ENCODE peak calls at places on chromosomes 11 and 22, in nine cellular contexts. R, Y, Q, G, P, O, W, U and T are unnamed samples.

GRCh38 chr11:58061813-58062212 is 31.1 kb downstream of the OR6Q1 start:
- DNase-seq in Y (no peak), R (peak), U (no peak), Q (no peak), O (no peak), W (no peak), P (no peak), G (no peak), T (no peak)

GRCh38 chr22:48836673-48837340 is 990.9 kb downstream of the BRD1 start:
- DNase-seq in W (no peak), O (no peak), G (no peak), P (no peak), R (no peak), Y (no peak), U (no peak), Q (no peak), T (no peak)

GRCh38 chr11:1130276-1131032 is 27.3 kb upstream of the MUC5AC start:
- DNase-seq in Y (no peak), U (no peak), P (no peak), G (no peak), Q (no peak), W (no peak), R (no peak), O (peak), T (no peak)

GRCh38 chr22:42932197-42932519 is 75.1 kb upstream of the ARFGAP3 start:
- DNase-seq in Y (no peak), O (no peak), G (no peak), R (no peak), U (no peak), Q (no peak), W (no peak), P (no peak), T (no peak)

GRCh38 chr11:27367881-27368280 is 4.9 kb upstream of the CCDC34 start:
- DNase-seq in Q (no peak), P (no peak), W (no peak), Y (no peak), U (no peak), G (no peak), R (no peak), O (no peak), T (no peak)

GRCh38 chr11:104837969-104838639 is 60.2 kb downstream of the CASP12 start:
- DNase-seq in U (no peak), W (no peak), P (no peak), G (no peak), O (no peak), Y (no peak), Q (no peak), R (no peak), T (no peak)

GRCh38 chr11:34262601-34263081 is 95.2 kb downstream of the ABTB2 start:
- DNase-seq in U (no peak), R (no peak), P (no peak), Y (no peak), Q (no peak), O (no peak), G (peak), W (no peak), T (no peak)

GRCh38 chr11:112881461-112881860 is 79.8 kb upstream of the NCAM1 start:
- DNase-seq in G (peak), Y (no peak), R (peak), W (no peak), Q (no peak), P (peak), O (peak), U (peak), T (no peak)

GRCh38 chr11:119316729-119317591 is at the start of gene MCAM:
- DNase-seq in R (peak), Y (no peak), O (no peak), G (peak), Q (no peak), U (peak), P (no peak), W (no peak), T (no peak)

GRCh38 chr22:38700271-38700788 is 413 bp downstream of the JOSD1 start:
- DNase-seq in G (peak), P (no peak), W (no peak), Q (peak), U (no peak), Y (no peak), R (no peak), O (peak), T (no peak)

GRCh38 chr22:48500481-48501230 is 1327.0 kb downstream of the BRD1 start:
- DNase-seq in R (peak), Q (no peak), Y (no peak), W (no peak), O (no peak), G (no peak), P (no peak), U (no peak), T (no peak)

GRCh38 chr22:27616033-27616432 is 185.5 kb downstream of the MN1 start:
- DNase-seq in Q (no peak), Y (no peak), G (no peak), R (no peak), P (no peak), O (no peak), W (no peak), U (no peak), T (no peak)

GRCh38 chr11:113119074-113119473 is 157.9 kb downstream of the NCAM1 start:
- DNase-seq in G (no peak), R (peak), Y (no peak), U (no peak), O (no peak), Q (no peak), W (no peak), P (no peak), T (no peak)

GRCh38 chr11:1060885-1061616 is 13.6 kb upstream of the MUC2 start:
- DNase-seq in W (peak), U (no peak), P (peak), Y (no peak), O (peak), R (peak), G (peak), Q (no peak), T (no peak)

GRCh38 chr11:58070585-58070984 is 39.8 kb downstream of the OR6Q1 start:
- DNase-seq in Y (no peak), R (no peak), U (no peak), O (no peak), W (no peak), P (no peak), Q (no peak), G (no peak), T (no peak)

GRCh38 chr11:72233056-72233772 is 8.6 kb downstream of the INPPL1 start:
- DNase-seq in W (no peak), Q (no peak), R (no peak), Y (no peak), U (no peak), G (no peak), P (no peak), O (no peak), T (no peak)

GRCh38 chr22:17939011-17939410 is 85.3 kb downstream of the MICAL3 start:
- DNase-seq in Q (no peak), Y (no peak), R (no peak), O (no peak), U (no peak), W (no peak), P (no peak), G (no peak), T (no peak)

GRCh38 chr11:130592056-130592455 is 143.6 kb downstream of the ADAMTS15 start:
- DNase-seq in Q (no peak), P (no peak), W (no peak), R (peak), O (no peak), Y (no peak), G (no peak), U (no peak), T (no peak)

GRCh38 chr11:27470166-27470565 is 2.4 kb downstream of the LGR4 start:
- DNase-seq in Y (no peak), O (no peak), W (no peak), P (no peak), Q (no peak), U (no peak), G (no peak), R (no peak), T (no peak)

GRCh38 chr11:77213029-77213579 is 85.1 kb downstream of the MYO7A start:
- DNase-seq in P (no peak), Y (no peak), G (no peak), W (no peak), Q (no peak), O (no peak), R (no peak), U (no peak), T (no peak)

GRCh38 chr11:129285387-129285786 is 90.3 kb upstream of the BARX2 start:
- DNase-seq in Q (no peak), W (no peak), O (no peak), U (no peak), Y (no peak), P (no peak), R (no peak), G (no peak), T (no peak)

GRCh38 chr11:129281471-129282268 is 89.5 kb upstream of the ARHGAP32 start:
- DNase-seq in O (no peak), Q (no peak), U (no peak), Y (no peak), G (no peak), P (no peak), R (no peak), W (no peak), T (no peak)

GRCh38 chr11:129280027-129280811 is 88.1 kb upstream of the ARHGAP32 start:
- DNase-seq in Y (no peak), Q (no peak), R (peak), O (no peak), G (no peak), P (no peak), W (no peak), U (peak), T (no peak)

GRCh38 chr11:129282634-129283033 is 90.5 kb upstream of the ARHGAP32 start:
- DNase-seq in G (no peak), Q (no peak), R (no peak), O (peak), Y (no peak), U (no peak), W (no peak), P (no peak), T (no peak)

DNA sequence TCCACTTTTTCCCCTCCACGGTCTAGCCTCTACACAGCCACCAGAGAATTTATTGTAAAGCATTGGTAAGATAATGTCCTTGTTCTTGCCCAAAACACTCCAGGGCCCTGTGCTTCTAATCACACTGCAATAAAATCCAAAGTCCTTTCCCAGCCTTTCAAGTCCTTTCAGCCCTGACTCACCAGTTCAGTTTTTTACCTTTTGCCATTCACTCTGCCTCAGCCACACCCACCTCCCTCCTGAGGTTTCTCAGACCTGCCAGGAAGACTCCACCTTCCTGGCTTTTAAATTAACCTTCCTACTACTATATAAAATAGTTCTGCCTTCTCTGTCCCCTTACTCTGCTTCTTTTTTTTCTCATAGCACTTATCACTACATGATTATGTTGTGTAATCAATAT is 91.0 kb upstream of the ARHGAP32 start:
- DNase-seq in G (peak), P (no peak), O (peak), W (peak), R (no peak), Q (no peak), U (no peak), Y (no peak), T (no peak)
- H3K27ac ChIP-seq in G (peak), P (no peak), O (peak), W (no peak), R (no peak), Q (no peak), U (no peak), Y (no peak), T (no peak)

DNA sequence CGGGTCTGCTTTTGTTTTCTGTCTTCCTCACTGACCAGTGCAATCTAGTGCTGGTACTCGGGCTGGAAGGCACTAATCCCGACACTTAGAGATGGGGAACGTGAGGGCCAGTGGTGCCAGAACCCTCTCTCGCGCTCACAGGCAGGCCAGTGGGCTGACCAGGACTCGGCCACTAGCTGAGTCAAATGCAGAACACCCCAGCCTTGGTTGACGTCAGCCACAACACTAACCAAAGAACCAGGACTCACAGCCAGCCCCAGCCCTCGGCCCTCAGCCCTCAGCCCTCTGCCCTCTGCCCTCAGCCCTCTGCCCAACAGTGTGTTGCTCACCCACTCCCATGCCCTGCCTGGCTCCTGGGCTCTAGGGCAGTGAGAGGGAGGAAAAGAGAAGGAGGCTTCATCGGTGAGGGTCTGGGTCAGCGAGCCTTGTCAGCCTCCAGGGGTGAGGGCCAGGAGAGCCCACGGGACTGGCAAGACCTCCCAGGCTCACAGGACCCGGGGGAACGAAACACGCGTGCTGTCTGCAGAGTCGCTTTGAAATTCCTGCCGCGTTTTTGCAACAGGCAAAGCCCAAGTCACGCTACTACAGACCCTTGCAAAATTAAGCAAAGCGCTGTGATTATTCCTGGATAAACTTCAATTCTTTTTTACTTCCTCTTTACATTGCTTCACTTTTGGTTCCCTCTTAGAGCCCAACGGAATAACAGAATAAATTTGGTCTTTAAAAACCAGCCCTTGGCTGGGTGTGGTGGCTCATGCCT is 27.5 kb downstream of the KIAA0930 start:
- DNase-seq in P (no peak), Q (peak), O (no peak), R (peak), Y (no peak), W (no peak), U (no peak), G (no peak), T (no peak)
- H3K4me3 ChIP-seq in P (peak), Q (peak), O (no peak), R (peak), Y (no peak), W (no peak), U (peak), G (peak), T (no peak)

GRCh38 chr11:12158926-12159325 is 48.5 kb downstream of the MICAL2 start:
- DNase-seq in P (no peak), Y (no peak), O (no peak), W (no peak), R (peak), U (no peak), Q (no peak), G (no peak), T (no peak)

GRCh38 chr11:12161137-12161536 is 50.7 kb downstream of the MICAL2 start:
- DNase-seq in R (no peak), Y (no peak), O (no peak), U (no peak), G (no peak), P (no peak), Q (no peak), W (no peak), T (no peak)

GRCh38 chr11:12160680-12161079 is 50.3 kb downstream of the MICAL2 start:
- DNase-seq in P (no peak), U (no peak), O (no peak), G (no peak), Y (no peak), R (peak), W (no peak), Q (no peak), T (no peak)

GRCh38 chr11:12159351-12160099 is 49.1 kb downstream of the MICAL2 start:
- DNase-seq in P (peak), W (no peak), G (no peak), O (no peak), Q (peak), R (peak), Y (no peak), U (no peak), T (no peak)

DNA sequence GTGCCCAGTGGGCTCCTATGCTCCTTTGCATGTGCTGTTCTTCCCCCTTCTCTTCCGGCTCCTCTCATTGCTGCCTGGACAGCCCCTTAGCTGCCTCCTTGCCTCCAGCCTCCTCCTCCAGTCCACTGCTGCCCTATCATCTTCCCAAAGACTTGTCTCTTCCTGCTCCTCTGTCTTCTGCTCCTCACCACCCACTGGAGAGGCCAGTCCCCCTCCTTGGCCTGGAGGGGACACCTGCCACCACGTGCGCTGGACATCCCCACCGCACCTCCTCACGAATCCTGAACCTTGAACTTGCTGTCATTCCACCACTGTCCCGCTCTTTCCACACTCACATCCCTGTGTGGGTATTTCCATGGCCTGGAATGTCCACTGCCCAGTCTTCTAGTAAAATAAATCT is 49.8 kb downstream of the MICAL2 start:
- DNase-seq in Q (no peak), Y (no peak), U (no peak), R (no peak), G (no peak), W (no peak), P (no peak), O (no peak), T (no peak)
- H3K27ac ChIP-seq in Q (peak), Y (no peak), U (peak), R (peak), G (no peak), W (no peak), P (peak), O (peak), T (no peak)

GRCh38 chr22:31637375-31637937 is 24.6 kb downstream of the PISD start:
- DNase-seq in U (no peak), O (no peak), R (no peak), G (no peak), P (no peak), Q (peak), W (no peak), Y (no peak), T (no peak)
- H3K4me3 ChIP-seq in U (no peak), O (no peak), R (no peak), G (no peak), P (no peak), Q (peak), W (no peak), Y (no peak), T (no peak)

DNA sequence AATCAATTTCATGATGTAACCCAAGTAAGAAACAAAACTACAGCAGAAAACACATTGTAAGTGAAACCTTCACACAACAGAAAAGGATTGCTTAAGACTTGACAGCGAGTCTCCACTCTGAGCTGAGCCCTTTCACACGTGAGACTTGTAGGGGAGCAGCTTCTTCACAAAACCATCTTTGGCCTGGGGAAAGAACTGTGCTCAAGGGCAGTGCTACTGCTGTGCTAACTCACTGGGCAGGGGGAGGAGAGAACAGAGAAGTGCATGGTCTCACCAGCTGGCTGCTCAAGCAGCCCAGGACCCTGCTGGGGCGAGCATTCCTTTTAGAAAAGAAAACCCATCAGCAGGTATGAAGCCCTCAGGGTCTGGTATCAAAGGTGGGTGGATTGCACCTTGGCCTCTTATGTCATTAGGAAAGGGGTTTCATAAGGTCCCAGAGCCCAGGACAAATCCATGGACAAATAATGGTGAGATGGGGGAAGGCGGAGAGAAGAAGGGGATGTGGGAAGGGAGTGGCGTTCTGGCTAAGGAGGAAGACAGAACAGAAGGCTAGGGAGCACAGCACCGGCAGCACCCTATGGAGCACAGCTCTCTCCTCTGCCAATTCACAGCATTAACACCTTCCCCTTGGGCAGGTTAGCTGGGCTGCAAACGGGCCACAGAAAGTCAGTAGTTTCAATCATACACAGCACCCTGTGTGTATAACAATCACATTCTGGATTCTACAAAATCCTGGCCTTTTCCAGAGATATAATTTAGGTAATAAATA is 20.7 kb upstream of the RAPSN start:
- DNase-seq in G (no peak), Y (no peak), P (no peak), Q (no peak), R (no peak), W (no peak), O (no peak), U (no peak), T (no peak)
- H3K27ac ChIP-seq in G (no peak), Y (no peak), P (no peak), Q (no peak), R (no peak), W (no peak), O (no peak), U (no peak), T (no peak)

GRCh38 chr11:88420165-88420781 is 82.7 kb upstream of the CTSC start:
- DNase-seq in R (peak), U (no peak), Y (no peak), G (no peak), O (no peak), Q (peak), W (no peak), P (no peak), T (no peak)
- H3K4me3 ChIP-seq in R (no peak), U (no peak), Y (no peak), G (no peak), O (no peak), Q (no peak), W (no peak), P (no peak), T (no peak)